ENCODE peak calls at places on chromosomes 16 and 17, in six cellular contexts. D is AG04450, F is fibroblast of the aortic adventitia, C is GM13977, A is upper lobe of left lung, G is psoas muscle. M is an unnamed sample.

GRCh38 chr16:801584-802363 is 1.2 kb upstream of the GNG13 start:
- DNase-seq in A (peak; percentile 68), G (no peak), D (no peak), C (no peak), F (no peak), M (no peak)

GRCh38 chr16:25064967-25065366 is 46.6 kb upstream of the LCMT1 start:
- DNase-seq in F (no peak), C (no peak), G (no peak), D (no peak), A (no peak), M (no peak)

GRCh38 chr17:74862108-74862901 is 2.6 kb upstream of the GRIN2C start:
- DNase-seq in A (no peak), F (no peak), G (peak; percentile 66), D (no peak), C (peak; percentile 84), M (no peak)

GRCh38 chr16:1002399-1003161 is 21.0 kb downstream of the SOX8 start:
- DNase-seq in G (peak; percentile 63), D (peak; percentile 34), C (no peak), F (peak; percentile 69), A (peak; percentile 72), M (peak; percentile 8)

GRCh38 chr16:49097964-49098363 is 183.7 kb downstream of the CBLN1 start:
- DNase-seq in D (no peak), A (no peak), F (no peak), G (no peak), C (no peak), M (no peak)

GRCh38 chr17:74272731-74273201 is 1.3 kb upstream of the DNAI2 start:
- DNase-seq in C (no peak), D (no peak), F (peak; percentile 80), G (no peak), A (no peak), M (no peak)

GRCh38 chr16:57510016-57510871 is 24.0 kb upstream of the DOK4 start:
- DNase-seq in A (no peak), D (no peak), G (no peak), F (no peak), C (no peak), M (no peak)

GRCh38 chr17:40065041-40065770 is 2.4 kb downstream of the THRA start:
- DNase-seq in D (no peak), G (no peak), A (no peak), C (no peak), F (peak; percentile 49), M (no peak)

GRCh38 chr16:12708266-12708665 is 95.4 kb downstream of the CPPED1 start:
- DNase-seq in F (no peak), C (no peak), G (no peak), D (no peak), A (no peak), M (no peak)

GRCh38 chr17:7884581-7885356 is 3.8 kb upstream of the CHD3 start:
- DNase-seq in G (peak; percentile 24), D (no peak), A (peak; percentile 90), F (no peak), C (peak; percentile 46), M (no peak)

GRCh38 chr16:50297301-50298074 is 31.1 kb downstream of the ADCY7 start:
- DNase-seq in C (no peak), F (no peak), D (no peak), A (no peak), G (no peak), M (no peak)

DNA sequence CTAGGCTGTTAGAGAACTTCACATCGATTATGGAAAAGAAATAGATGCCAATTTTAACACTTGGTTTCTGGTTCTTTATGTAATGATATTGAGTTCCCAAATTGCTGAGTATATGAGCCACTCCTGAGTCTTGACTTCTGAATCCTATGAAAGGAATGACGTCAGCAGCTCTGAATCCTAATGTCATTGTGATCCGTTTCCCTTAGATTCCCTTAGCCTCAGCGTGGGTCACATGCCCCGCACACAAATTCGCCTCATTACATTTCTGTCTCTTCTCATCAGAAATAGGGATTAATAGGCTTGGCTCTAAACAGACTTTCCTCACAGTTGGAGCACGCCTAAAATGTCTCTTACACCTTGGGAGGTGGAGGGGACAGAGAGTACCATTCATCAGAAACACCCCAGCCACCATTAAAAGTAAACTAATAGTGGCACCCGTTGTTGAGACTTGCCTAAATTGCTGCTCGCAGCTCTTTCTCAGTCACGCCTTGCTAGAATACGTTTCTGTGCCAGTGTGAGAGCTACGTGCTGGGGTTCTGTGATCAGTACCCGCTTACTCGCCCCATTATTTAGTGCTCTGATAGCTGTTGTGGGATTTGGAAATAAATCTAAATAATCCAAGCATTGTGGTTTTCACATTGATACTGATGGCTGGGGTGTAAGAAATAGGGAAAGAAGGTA is 7.1 kb downstream of the MRM3 start:
- DNase-seq in G (no peak), F (no peak), D (no peak), A (no peak), C (no peak), M (no peak)
- TF ChIP-seq CTCF in G (no peak), F (no peak), D (no peak), A (no peak), C (no peak), M (no peak)

DNA sequence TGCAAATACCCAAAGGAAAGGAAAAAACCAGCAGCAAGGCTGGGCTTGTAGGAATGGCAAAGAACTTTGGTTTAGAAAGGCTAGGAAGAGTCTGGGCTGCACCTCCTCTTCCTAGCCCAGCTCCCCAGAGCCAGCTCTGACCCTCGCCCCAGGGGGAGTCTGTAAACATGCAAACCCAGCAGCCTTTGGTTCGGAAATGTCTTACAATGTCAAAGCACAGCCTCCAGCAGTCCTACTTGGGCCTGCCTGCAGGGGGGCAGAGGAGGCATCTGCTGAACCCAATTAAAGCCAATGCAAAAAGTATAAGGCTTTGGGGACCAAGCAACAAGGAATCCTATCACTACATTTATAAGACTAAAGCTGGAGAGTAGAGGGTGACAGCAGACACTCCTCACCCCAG is 5.0 kb upstream of the FTSJ3 start:
- DNase-seq in G (no peak), D (no peak), C (no peak), F (no peak), A (no peak), M (no peak)
- TF ChIP-seq CTCF in G (no peak), D (peak; percentile 16), C (no peak), F (no peak), A (no peak), M (no peak)

DNA sequence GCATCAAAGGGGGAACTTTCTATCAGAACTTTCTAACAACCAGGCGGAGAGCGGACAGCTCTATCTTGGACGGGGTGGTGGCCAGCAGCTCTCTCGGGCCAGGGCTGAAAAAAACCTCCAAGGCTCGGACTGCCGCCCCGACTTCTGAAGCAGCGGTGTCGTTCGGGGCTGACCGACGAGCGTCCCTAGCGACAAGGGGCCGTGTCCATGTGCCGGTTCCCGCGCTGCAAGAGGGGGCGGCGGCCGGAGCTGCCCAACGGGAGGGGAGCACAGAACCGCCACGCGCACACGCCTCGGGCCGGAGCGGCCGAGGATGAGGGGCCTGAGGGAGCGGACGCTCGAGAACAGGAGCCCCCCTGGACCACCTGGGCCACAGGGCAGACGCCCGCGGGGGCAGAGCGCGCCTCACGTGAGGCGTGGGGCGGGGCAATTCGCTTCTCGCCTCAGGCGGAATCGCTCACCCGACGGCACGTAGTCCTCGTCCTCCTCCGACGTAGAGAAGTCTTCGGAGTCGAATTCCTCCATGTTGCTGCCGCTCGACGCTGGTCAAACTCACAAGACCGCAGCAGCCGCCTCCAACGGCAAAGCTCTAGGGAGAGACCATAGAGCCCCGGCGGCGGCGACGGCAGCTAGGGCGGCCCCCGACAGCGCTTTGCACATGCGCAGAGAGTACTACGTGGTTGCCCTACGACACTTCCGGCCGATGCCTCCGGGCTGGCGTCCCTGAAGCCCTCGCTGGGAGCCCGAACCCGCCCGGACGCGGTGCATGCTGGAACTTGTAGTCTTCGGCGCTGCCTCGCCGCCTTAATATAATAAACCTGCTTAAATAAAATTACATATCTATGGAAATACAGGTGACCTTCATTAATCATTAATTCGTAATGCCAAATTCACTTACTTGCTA is at the start of gene CFDP1:
- DNase-seq in G (peak; percentile 95), C (peak; percentile 97), D (peak; percentile 82), A (peak; percentile 97), F (peak; percentile 94), M (peak; percentile 82)
- TF ChIP-seq CTCF in G (no peak), C (no peak), D (no peak), A (no peak), F (no peak), M (peak; percentile 1)

DNA sequence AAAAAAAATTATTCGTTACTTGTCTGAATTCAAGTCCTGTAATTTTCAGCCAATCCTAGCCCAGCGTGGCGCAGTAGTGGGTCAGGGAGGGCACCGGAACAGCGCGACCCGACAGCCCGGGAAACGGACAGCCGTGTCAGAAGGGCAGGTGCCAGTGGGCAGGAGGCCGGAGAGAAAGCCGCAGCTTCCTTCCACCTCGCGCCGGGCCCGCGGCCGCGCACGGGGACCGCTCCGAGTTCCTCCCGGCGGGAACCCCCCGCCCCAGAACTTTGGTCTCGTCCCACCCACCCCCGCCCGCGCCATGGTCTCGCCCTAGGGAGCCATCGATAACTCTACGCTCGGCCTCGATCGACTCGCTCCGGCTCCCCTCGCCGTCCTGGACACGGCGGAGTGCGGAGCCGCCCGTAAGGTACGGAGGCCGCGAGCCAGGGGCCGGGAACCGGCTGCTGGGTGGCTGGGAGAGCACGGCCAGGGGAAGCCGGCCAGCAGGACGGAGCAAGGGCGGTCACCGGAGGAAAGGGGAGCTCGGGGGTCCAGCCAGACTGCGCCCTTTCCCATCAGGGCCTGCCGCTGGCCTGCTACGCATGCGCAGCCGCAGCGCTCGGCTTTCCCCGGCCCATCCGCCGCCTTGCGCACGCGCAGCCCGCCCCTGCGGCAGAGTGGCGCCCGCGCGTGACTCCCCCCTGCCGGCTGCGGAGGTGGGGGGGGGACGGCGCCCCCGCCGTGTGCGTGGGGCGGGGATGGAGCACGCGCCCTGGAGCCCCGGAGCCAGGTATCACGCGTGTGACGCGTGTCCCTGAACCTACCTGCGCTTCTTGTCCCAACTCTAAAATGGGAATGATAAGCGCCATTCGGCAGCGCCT is at the start of gene MLST8:
- DNase-seq in A (peak; percentile 98), D (peak; percentile 78), C (peak; percentile 99), G (peak; percentile 88), F (peak; percentile 87), M (peak; percentile 62)
- TF ChIP-seq CTCF in A (no peak), D (no peak), C (peak; percentile 9), G (peak; percentile 24), F (no peak), M (peak; percentile 30)

GRCh38 chr17:29115906-29116651 is 64.1 kb downstream of the MYO18A start:
- DNase-seq in D (no peak), A (no peak), C (peak; percentile 59), G (no peak), F (peak; percentile 46), M (no peak)
- TF ChIP-seq CTCF in D (peak; percentile 63), A (no peak), C (peak; percentile 59), G (peak; percentile 31), F (peak; percentile 55), M (peak; percentile 40)